ENCODE peak calls at places on chromosomes 12 and 14, in five cellular contexts. N is bronchial epithelial cell, J is AG09309, Y is tibial nerve, B is heart right ventricle. F is an unnamed sample.

GRCh38 chr12:28780096-28780495 is 369.0 kb upstream of the FAR2 start:
- DNase-seq in B (no peak), J (peak), N (peak), Y (no peak), F (no peak)

GRCh38 chr12:51714666-51715065 is 123.6 kb downstream of the SCN8A start:
- DNase-seq in B (no peak), Y (no peak), J (peak), N (no peak), F (no peak)

GRCh38 chr12:118103231-118103600 is 595 bp downstream of the VSIG10 start:
- DNase-seq in J (no peak), B (no peak), N (no peak), Y (no peak), F (no peak)

GRCh38 chr12:41521872-41522379 is 333.8 kb downstream of the PDZRN4 start:
- DNase-seq in Y (no peak), N (peak), B (no peak), J (peak), F (no peak)

GRCh38 chr12:49945394-49946080 is 5.0 kb upstream of the AQP2 start:
- DNase-seq in J (peak), B (peak), Y (peak), N (peak), F (peak)

GRCh38 chr12:104549820-104550480 is 93.2 kb downstream of the CHST11 start:
- DNase-seq in Y (no peak), B (no peak), J (no peak), N (peak), F (no peak)

GRCh38 chr12:89453579-89453978 is 71.0 kb downstream of the GALNT4 start:
- DNase-seq in N (peak), B (no peak), J (peak), Y (no peak), F (no peak)

GRCh38 chr12:118680361-118680963 is 300.9 kb upstream of the SRRM4 start:
- DNase-seq in B (no peak), Y (peak), J (no peak), N (no peak), F (no peak)

GRCh38 chr14:31902002-31902401 is 175.1 kb upstream of the ARHGAP5 start:
- DNase-seq in Y (no peak), N (peak), B (no peak), J (no peak), F (no peak)

GRCh38 chr12:8156845-8157244 is at the start of gene ZNF705A:
- DNase-seq in B (no peak), Y (no peak), N (peak), J (no peak), F (no peak)

GRCh38 chr12:131159660-131160059 is 206.0 kb downstream of the ADGRD1 start:
- DNase-seq in N (no peak), J (no peak), Y (no peak), B (no peak), F (no peak)

GRCh38 chr12:47935196-47935595 is 28.2 kb upstream of the TMEM106C start:
- DNase-seq in N (no peak), J (peak), Y (peak), B (peak), F (no peak)

GRCh38 chr12:72692338-72692737 is 420.2 kb downstream of the TRHDE start:
- DNase-seq in J (no peak), B (no peak), Y (no peak), N (no peak), F (no peak)
- H3K4me3 ChIP-seq in J (no peak), B (no peak), Y (no peak), N (no peak), F (no peak)

GRCh38 chr14:77141592-77142288 is at the start of gene ZDHHC22:
- DNase-seq in N (no peak), B (no peak), J (no peak), Y (no peak), F (no peak)
- TF ChIP-seq CTCF in N (no peak), B (no peak), J (no peak), Y (no peak), F (no peak)

DNA sequence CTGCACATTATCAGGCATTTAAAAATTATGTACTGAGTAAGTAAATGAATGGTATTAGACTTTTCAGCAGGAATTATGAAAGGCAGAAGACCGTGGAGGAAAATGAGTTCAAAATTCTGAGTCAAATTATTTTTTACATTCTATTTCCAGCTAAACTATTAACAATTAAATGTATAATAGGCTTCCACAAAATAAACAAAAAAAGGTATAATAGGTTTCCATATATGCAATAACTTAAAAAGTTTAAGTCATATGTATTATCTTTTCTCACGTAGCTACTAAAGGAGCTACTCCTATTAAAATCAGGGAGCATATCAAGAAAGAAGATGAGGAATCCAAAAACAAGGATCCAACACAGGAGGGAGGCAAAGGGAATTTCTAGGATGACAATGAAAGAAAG is 11.4 kb upstream of the VCPKMT start:
- DNase-seq in Y (no peak), N (no peak), J (no peak), B (no peak), F (no peak)
- H3K4me3 ChIP-seq in Y (no peak), N (no peak), J (no peak), B (no peak), F (no peak)

GRCh38 chr12:120199025-120199424 is 1.9 kb downstream of the RPLP0 start:
- DNase-seq in N (no peak), J (no peak), Y (no peak), B (no peak), F (no peak)
- TF ChIP-seq CTCF in N (no peak), J (no peak), Y (no peak), B (no peak), F (no peak)